ENCODE peak calls at places on chromosome 14, in eight cellular contexts. B is ovary; N is CD8-positive, alpha-beta T cell; A is esophagus squamous epithelium; E is AG04450; U is brain microvascular endothelial cell; I is A673; K is IMR-90. S is an unnamed sample.

GRCh38 chr14:24876996-24877395 is 173.0 kb downstream of the STXBP6 start:
- DNase-seq in B (no peak), N (no peak), A (no peak), E (no peak), U (no peak), I (no peak), K (no peak), S (no peak)

GRCh38 chr14:104639889-104640548 is 35.4 kb upstream of the TMEM179 start:
- DNase-seq in B (no peak), N (no peak), A (no peak), E (no peak), U (peak), I (peak), K (peak), S (peak)

GRCh38 chr14:37585971-37586759 is 8.9 kb downstream of the FOXA1 start:
- DNase-seq in B (no peak), N (no peak), A (no peak), E (no peak), U (no peak), I (no peak), K (no peak), S (no peak)

GRCh38 chr14:23570806-23571483 is 3.4 kb upstream of the AP1G2 start:
- DNase-seq in B (no peak), N (no peak), A (no peak), E (no peak), U (no peak), I (no peak), K (no peak), S (no peak)

GRCh38 chr14:72416892-72417291 is 477.0 kb downstream of the DPF3 start:
- DNase-seq in B (no peak), N (no peak), A (no peak), E (no peak), U (no peak), I (peak), K (no peak), S (no peak)

GRCh38 chr14:65750906-65751305 is 338.4 kb downstream of the FUT8 start:
- DNase-seq in B (no peak), N (no peak), A (no peak), E (no peak), U (no peak), I (no peak), K (no peak), S (no peak)

GRCh38 chr14:90191154-90191553 is 65.2 kb upstream of the PSMC1 start:
- DNase-seq in B (no peak), N (no peak), A (no peak), E (no peak), U (no peak), I (no peak), K (no peak), S (no peak)

GRCh38 chr14:39731912-39732311 is 299.7 kb upstream of the FBXO33 start:
- DNase-seq in B (no peak), N (no peak), A (no peak), E (no peak), U (no peak), I (peak), K (no peak), S (no peak)

GRCh38 chr14:91649930-91650329 is 82.0 kb downstream of the CATSPERB start:
- DNase-seq in B (no peak), N (no peak), A (no peak), E (no peak), U (peak), I (peak), K (peak), S (peak)

GRCh38 chr14:89041245-89041585 is 216.8 kb downstream of the TTC8 start:
- DNase-seq in B (no peak), N (no peak), A (no peak), E (peak), U (no peak), I (no peak), K (no peak), S (no peak)

DNA sequence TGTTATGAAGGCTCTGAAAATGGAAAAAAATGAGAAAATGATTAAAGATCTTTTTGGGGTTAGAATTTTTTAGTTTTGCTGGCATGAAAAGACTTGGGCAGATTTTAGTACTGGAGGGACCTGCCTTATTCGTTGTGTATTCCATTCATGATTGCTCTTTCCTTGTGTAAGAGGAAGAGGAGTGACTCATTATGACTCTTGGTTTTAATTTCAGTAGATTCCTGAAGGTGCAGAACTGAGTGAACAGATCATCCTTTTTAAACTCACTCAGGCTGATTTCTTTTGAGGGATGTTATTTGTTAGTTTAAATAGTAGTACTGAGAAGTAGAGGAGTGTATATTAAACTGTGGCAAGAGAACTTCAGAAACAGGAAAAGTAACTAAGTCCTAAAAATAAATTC is 41.6 kb downstream of the AKAP6 start:
- DNase-seq in B (no peak), N (no peak), A (no peak), E (peak), U (no peak), I (no peak), K (peak), S (peak)
- H3K4me3 ChIP-seq in B (no peak), N (no peak), A (no peak), E (no peak), U (no peak), I (no peak), K (no peak), S (no peak)

GRCh38 chr14:80844872-80845271 is 96.7 kb downstream of the CEP128 start:
- DNase-seq in B (no peak), N (no peak), A (no peak), E (no peak), U (no peak), I (no peak), K (no peak), S (peak)
- H3K4me3 ChIP-seq in B (no peak), N (no peak), A (no peak), E (no peak), U (no peak), I (no peak), K (no peak), S (no peak)

GRCh38 chr14:79281244-79282199 is 929.8 kb downstream of the DIO2 start:
- DNase-seq in B (no peak), N (no peak), A (no peak), E (no peak), U (no peak), I (no peak), K (no peak), S (no peak)

GRCh38 chr14:79279645-79280399 is 931.5 kb downstream of the DIO2 start:
- DNase-seq in B (no peak), N (no peak), A (no peak), E (no peak), U (peak), I (no peak), K (peak), S (peak)

GRCh38 chr14:79280400-79280670 is 931.0 kb downstream of the DIO2 start:
- DNase-seq in B (no peak), N (no peak), A (no peak), E (no peak), U (no peak), I (no peak), K (no peak), S (no peak)

GRCh38 chr14:79278286-79278797 is 933.0 kb downstream of the DIO2 start:
- DNase-seq in B (no peak), N (no peak), A (no peak), E (no peak), U (no peak), I (no peak), K (no peak), S (no peak)

GRCh38 chr14:79278798-79279644 is 932.3 kb downstream of the DIO2 start:
- DNase-seq in B (no peak), N (no peak), A (no peak), E (peak), U (peak), I (peak), K (peak), S (peak)
- H3K4me3 ChIP-seq in B (peak), N (no peak), A (peak), E (peak), U (peak), I (peak), K (peak), S (peak)

GRCh38 chr14:54172562-54172961 is 215.9 kb upstream of the BMP4 start:
- DNase-seq in B (no peak), N (no peak), A (no peak), E (no peak), U (no peak), I (no peak), K (no peak), S (no peak)
- H3K4me3 ChIP-seq in B (no peak), N (no peak), A (no peak), E (no peak), U (no peak), I (no peak), K (no peak), S (no peak)

DNA sequence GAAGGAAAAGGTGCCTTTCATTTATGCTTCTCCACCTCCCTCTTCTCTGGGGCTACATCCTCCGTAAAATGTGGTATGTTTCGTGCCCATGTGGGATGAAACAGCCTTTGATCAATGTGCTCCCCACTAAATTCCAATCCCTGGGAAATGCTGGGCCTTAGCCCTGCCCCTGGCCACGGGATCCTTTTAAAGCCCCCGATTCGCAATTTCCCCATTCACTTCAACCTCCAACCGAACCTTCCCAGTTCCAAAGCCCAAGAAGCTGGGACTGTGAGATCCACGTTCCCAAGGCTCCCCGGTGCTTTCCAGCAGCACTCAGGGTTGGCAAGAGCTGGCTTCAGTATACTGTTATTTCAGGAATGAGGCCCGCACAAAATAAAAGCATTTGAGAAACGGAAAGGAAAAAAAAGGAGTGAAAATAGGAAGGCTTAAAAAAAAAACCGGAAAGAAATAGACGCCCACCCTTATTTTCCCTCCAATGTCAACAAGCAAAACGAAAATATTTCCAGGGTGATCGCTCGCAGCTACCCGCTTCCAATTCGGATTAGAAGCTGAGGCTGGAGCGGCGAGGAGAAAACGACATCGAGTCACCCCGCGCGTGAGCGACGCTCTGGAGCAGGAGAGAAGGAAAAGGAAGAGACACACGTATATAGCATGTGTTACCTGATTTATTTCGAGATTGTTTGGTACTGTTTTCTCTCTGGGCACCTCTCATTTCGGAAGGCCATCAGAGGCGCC is 1.2 kb upstream of the FOXG1 start:
- DNase-seq in B (no peak), N (no peak), A (no peak), E (no peak), U (no peak), I (no peak), K (no peak), S (no peak)
- H3K4me3 ChIP-seq in B (peak), N (no peak), A (peak), E (peak), U (no peak), I (no peak), K (no peak), S (peak)

GRCh38 chr14:94025720-94026119 is 420 bp upstream of the OTUB2 start:
- DNase-seq in B (no peak), N (no peak), A (no peak), E (no peak), U (no peak), I (no peak), K (no peak), S (no peak)
- H3K4me3 ChIP-seq in B (peak), N (no peak), A (peak), E (no peak), U (peak), I (peak), K (peak), S (peak)

DNA sequence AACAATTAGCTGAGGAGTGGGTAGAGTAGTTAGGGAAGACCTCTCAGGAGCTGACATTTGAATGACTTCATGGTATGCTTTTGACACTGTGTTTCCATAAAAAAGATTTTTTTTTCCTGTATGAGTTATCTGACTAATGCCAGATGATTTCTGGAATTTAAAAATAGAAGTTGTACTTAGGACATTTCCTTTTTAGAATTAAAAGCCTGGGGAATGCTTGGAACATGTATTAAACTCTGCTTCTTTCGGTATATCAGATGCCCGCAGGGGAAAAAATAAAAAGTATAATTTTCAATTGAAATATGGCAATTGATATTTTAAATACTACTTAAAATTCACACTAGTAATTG is 41.1 kb downstream of the BRMS1L start:
- DNase-seq in B (no peak), N (no peak), A (no peak), E (no peak), U (no peak), I (no peak), K (peak), S (peak)
- H3K4me3 ChIP-seq in B (no peak), N (no peak), A (no peak), E (no peak), U (no peak), I (no peak), K (no peak), S (no peak)

GRCh38 chr14:77085538-77085937 is 12.5 kb upstream of the CIPC start:
- DNase-seq in B (no peak), N (no peak), A (no peak), E (no peak), U (no peak), I (no peak), K (no peak), S (no peak)
- H3K4me3 ChIP-seq in B (no peak), N (no peak), A (no peak), E (no peak), U (no peak), I (no peak), K (no peak), S (no peak)

S was measured in adipocyte.